ENCODE peak calls at places on chromosomes 2 and 18, in eight cellular contexts. S, M, O, C, H, N, Q and E are unnamed samples.

GRCh38 chr2:39469807-39470206 is 32.7 kb upstream of the MAP4K3 start:
- DNase-seq in M (no peak), H (peak), Q (peak), C (no peak), N (peak), S (no peak), O (no peak), E (no peak)

GRCh38 chr2:173649527-173650219 is 295.0 kb downstream of the CDCA7 start:
- DNase-seq in M (no peak), O (no peak), S (no peak), N (no peak), Q (no peak), H (no peak), C (no peak), E (no peak)

GRCh38 chr2:44546469-44547127 is 184.9 kb downstream of the CAMKMT start:
- DNase-seq in O (no peak), C (no peak), N (no peak), M (no peak), Q (no peak), H (no peak), S (no peak), E (no peak)

GRCh38 chr2:42138163-42139016 is 30.8 kb upstream of the EML4 start:
- DNase-seq in H (peak), C (no peak), M (no peak), Q (no peak), S (no peak), O (peak), N (no peak), E (no peak)

GRCh38 chr2:97871096-97871780 is 124.5 kb downstream of the TMEM131 start:
- DNase-seq in M (no peak), H (peak), O (no peak), C (no peak), N (no peak), S (no peak), Q (no peak), E (no peak)

GRCh38 chr2:25742501-25742900 is 69.1 kb upstream of the DTNB start:
- DNase-seq in Q (no peak), M (no peak), H (no peak), N (no peak), S (no peak), O (no peak), C (no peak), E (no peak)

GRCh38 chr2:27148801-27149439 is at the start of gene TCF23:
- DNase-seq in N (no peak), M (no peak), H (no peak), S (no peak), O (no peak), Q (no peak), C (no peak), E (no peak)

GRCh38 chr2:150449856-150450255 is 37.6 kb downstream of the RND3 start:
- DNase-seq in O (no peak), Q (no peak), S (no peak), C (no peak), N (no peak), M (no peak), H (no peak), E (no peak)

GRCh38 chr2:145228506-145228905 is 708.6 kb upstream of the ZEB2 start:
- DNase-seq in S (no peak), M (no peak), N (no peak), H (no peak), O (no peak), Q (no peak), C (no peak), E (no peak)

GRCh38 chr2:206083602-206084467 is 2.1 kb downstream of the INO80D start:
- DNase-seq in Q (peak), O (no peak), M (no peak), S (no peak), C (no peak), N (peak), H (no peak), E (no peak)

GRCh38 chr2:19026156-19026660 is 332.2 kb downstream of the OSR1 start:
- DNase-seq in O (no peak), H (no peak), M (no peak), C (no peak), N (no peak), Q (no peak), S (no peak), E (no peak)

GRCh38 chr2:134670955-134671354 is 47.8 kb downstream of the TMEM163 start:
- DNase-seq in N (no peak), M (no peak), Q (no peak), C (no peak), O (no peak), S (no peak), H (no peak), E (no peak)

GRCh38 chr2:172241219-172241618 is 138.5 kb upstream of the DLX2 start:
- DNase-seq in M (no peak), N (no peak), H (no peak), C (no peak), Q (no peak), S (no peak), O (no peak), E (no peak)

GRCh38 chr2:182372661-182373060 is 54.2 kb downstream of the PDE1A start:
- DNase-seq in O (peak), C (peak), Q (no peak), S (no peak), M (no peak), N (no peak), H (peak), E (no peak)

GRCh38 chr2:216691210-216691741 is 4.1 kb downstream of the IGFBP5 start:
- DNase-seq in S (no peak), N (peak), O (peak), Q (peak), H (no peak), C (peak), M (no peak), E (peak)

GRCh38 chr18:12768622-12769021 is 65.8 kb downstream of the PSMG2 start:
- DNase-seq in N (no peak), M (no peak), Q (no peak), H (no peak), O (no peak), C (no peak), S (no peak), E (no peak)

GRCh38 chr2:145597809-145598208 is 1077.9 kb upstream of the ZEB2 start:
- DNase-seq in H (no peak), Q (no peak), N (no peak), O (no peak), M (no peak), C (no peak), S (no peak), E (no peak)

GRCh38 chr18:25019086-25019860 is 332.7 kb downstream of the ZNF521 start:
- DNase-seq in M (no peak), N (no peak), O (no peak), H (no peak), S (no peak), Q (no peak), C (no peak), E (no peak)

GRCh38 chr18:62852851-62853250 is 137.5 kb downstream of the PHLPP1 start:
- DNase-seq in C (no peak), Q (no peak), O (no peak), N (no peak), H (no peak), S (no peak), M (no peak), E (no peak)

GRCh38 chr2:205701509-205701908 is 19.2 kb downstream of the NRP2 start:
- DNase-seq in M (no peak), O (no peak), C (no peak), Q (no peak), N (no peak), H (no peak), S (no peak), E (no peak)

DNA sequence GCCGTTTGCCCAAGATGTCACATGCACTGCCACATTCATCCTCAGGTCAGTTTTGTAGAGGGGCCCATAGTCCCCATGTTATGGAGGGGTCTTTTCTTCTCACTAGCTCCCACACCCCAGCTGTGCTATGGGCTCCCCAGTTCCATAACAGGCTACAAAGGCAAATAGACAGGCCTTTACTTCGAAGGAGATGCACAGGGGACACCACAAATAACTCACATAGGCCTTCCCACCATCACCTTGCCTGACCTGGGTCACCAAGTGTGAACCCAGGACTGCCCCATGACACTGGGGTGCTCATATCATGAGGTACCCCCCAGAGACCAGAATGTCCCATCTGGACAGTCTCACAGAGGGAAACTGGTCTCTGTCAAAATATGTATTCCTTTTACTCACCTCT is 15.0 kb upstream of the INO80C start:
- DNase-seq in N (no peak), M (no peak), Q (no peak), C (no peak), S (no peak), H (no peak), O (no peak), E (no peak)
- H3K27ac ChIP-seq in N (no peak), M (no peak), Q (no peak), C (peak), S (no peak), H (no peak), O (no peak), E (no peak)

GRCh38 chr2:48434101-48434500 is 95.9 kb upstream of the STON1 start:
- DNase-seq in O (no peak), C (no peak), N (no peak), S (no peak), M (no peak), Q (no peak), H (no peak), E (no peak)
- H3K27ac ChIP-seq in O (no peak), C (no peak), N (no peak), S (no peak), M (no peak), Q (no peak), H (no peak), E (peak)

GRCh38 chr2:233412405-233412804 is 58.1 kb downstream of the DGKD start:
- DNase-seq in H (no peak), O (no peak), Q (no peak), N (no peak), S (no peak), C (no peak), M (no peak), E (no peak)

GRCh38 chr2:233409286-233409991 is 55.1 kb downstream of the DGKD start:
- DNase-seq in Q (no peak), M (peak), H (no peak), S (peak), O (no peak), C (no peak), N (no peak), E (no peak)

GRCh38 chr2:233410191-233410760 is 56.0 kb downstream of the DGKD start:
- DNase-seq in Q (no peak), S (no peak), C (no peak), O (no peak), H (no peak), N (no peak), M (no peak), E (no peak)

GRCh38 chr2:233413046-233413445 is 58.8 kb downstream of the DGKD start:
- DNase-seq in S (no peak), Q (no peak), C (no peak), M (no peak), H (no peak), N (no peak), O (no peak), E (no peak)

DNA sequence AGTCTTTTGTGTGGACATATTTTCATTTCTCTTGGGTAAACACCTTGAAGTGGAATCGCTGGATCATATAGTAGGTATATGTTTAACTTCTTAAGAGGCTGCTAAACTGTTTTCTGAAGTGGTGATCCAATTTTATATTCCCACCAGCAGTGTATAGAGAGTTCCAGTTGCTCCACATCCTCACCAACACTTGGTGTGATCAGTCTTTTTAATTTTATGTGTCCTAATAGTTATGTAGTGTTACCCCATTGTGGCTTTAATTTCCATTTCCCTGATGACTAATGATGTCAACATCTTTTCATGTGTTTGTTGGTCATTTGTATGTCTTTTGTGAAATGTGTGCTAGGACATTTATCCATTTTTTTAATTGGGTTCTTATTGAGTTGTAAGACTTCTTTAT is 56.9 kb downstream of the DGKD start:
- DNase-seq in S (no peak), Q (no peak), M (no peak), N (no peak), C (no peak), O (no peak), H (no peak), E (no peak)
- H3K27ac ChIP-seq in S (no peak), Q (no peak), M (no peak), N (no peak), C (peak), O (no peak), H (no peak), E (no peak)

DNA sequence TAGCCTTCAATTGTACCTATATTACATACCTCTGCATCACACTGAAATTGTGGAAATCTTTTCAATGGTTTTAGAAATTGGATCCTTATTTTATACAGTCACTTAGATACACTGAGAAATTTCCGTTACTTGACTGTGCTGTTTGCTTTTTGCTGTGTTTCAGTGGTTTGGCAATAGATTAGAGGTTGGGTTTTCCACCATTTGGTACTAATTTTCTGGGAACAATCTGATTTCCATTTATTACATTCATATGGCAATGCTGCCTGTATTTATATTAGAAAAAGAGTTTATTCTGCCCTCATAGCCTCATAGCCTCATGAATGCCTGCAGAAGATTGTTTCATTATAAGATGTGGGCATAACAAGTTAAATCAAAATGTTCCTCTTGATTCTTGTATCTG is 285.0 kb downstream of the GULP1 start:
- DNase-seq in M (no peak), Q (no peak), H (no peak), O (no peak), N (no peak), S (no peak), C (no peak), E (no peak)
- H3K27ac ChIP-seq in M (no peak), Q (no peak), H (no peak), O (no peak), N (no peak), S (no peak), C (no peak), E (no peak)